ENCODE peak calls at places on chromosome X, in seven cellular contexts. M is Peyer's patch; J is suprapubic skin; E is CD4-positive, CD25-positive, alpha-beta regulatory T cell; V is ascending aorta; I is ovary; K is testis. R is an unnamed sample.

GRCh38 chrX:95318882-95319281 is 1365.8 kb upstream of the DIAPH2 start:
- DNase-seq in M (no peak), J (no peak), E (no peak), V (no peak), I (no peak), K (no peak), R (no peak)

GRCh38 chrX:85084770-85085393 is 81.2 kb downstream of the APOOL start:
- DNase-seq in M (no peak), J (no peak), E (no peak), V (no peak), I (no peak), K (peak; percentile 37), R (no peak)

GRCh38 chrX:14963447-14964236 is 90.4 kb downstream of the MOSPD2 start:
- DNase-seq in M (no peak), J (no peak), E (no peak), V (no peak), I (no peak), K (no peak), R (no peak)

GRCh38 chrX:107825698-107826285 is at the start of gene MID2:
- DNase-seq in M (peak; percentile 54), J (peak; percentile 79), E (peak; percentile 7), V (peak; percentile 75), I (peak; percentile 60), K (peak; percentile 80), R (peak; percentile 77)

GRCh38 chrX:152635941-152636340 is 1.8 kb upstream of the GABRQ start:
- DNase-seq in M (no peak), J (no peak), E (no peak), V (no peak), I (no peak), K (peak; percentile 58), R (no peak)

GRCh38 chrX:54288277-54288676 is 69.6 kb downstream of the WNK3 start:
- DNase-seq in M (no peak), J (no peak), E (no peak), V (no peak), I (no peak), K (no peak), R (no peak)

GRCh38 chrX:109732319-109732779 is 708 bp downstream of the ACSL4 start:
- DNase-seq in M (no peak), J (no peak), E (peak; percentile 9), V (no peak), I (no peak), K (no peak), R (no peak)

GRCh38 chrX:47239898-47240545 is 7.2 kb downstream of the USP11 start:
- DNase-seq in M (no peak), J (no peak), E (no peak), V (peak; percentile 51), I (no peak), K (no peak), R (peak; percentile 52)

GRCh38 chrX:22366166-22366702 is 93.5 kb downstream of the CBLL2 start:
- DNase-seq in M (no peak), J (no peak), E (no peak), V (no peak), I (no peak), K (no peak), R (no peak)

GRCh38 chrX:97363843-97364242 is 480.1 kb downstream of the RPA4 start:
- DNase-seq in M (no peak), J (no peak), E (no peak), V (no peak), I (no peak), K (no peak), R (no peak)

GRCh38 chrX:48794993-48795501 is 6.8 kb upstream of the HDAC6 start:
- DNase-seq in M (no peak), J (no peak), E (no peak), V (no peak), I (no peak), K (no peak), R (no peak)

GRCh38 chrX:21840199-21840557 is 761 bp downstream of the MBTPS2 start:
- DNase-seq in M (no peak), J (no peak), E (no peak), V (no peak), I (no peak), K (no peak), R (no peak)

GRCh38 chrX:54415534-54416350 is 24.5 kb upstream of the TSR2 start:
- DNase-seq in M (no peak), J (no peak), E (no peak), V (no peak), I (no peak), K (no peak), R (no peak)

GRCh38 chrX:70254063-70254400 is 6.0 kb downstream of the P2RY4 start:
- DNase-seq in M (no peak), J (no peak), E (no peak), V (no peak), I (no peak), K (no peak), R (no peak)

GRCh38 chrX:78104447-78105176 is 564 bp downstream of the PGK1 start:
- DNase-seq in M (peak; percentile 49), J (peak; percentile 69), E (peak; percentile 23), V (peak; percentile 74), I (peak; percentile 37), K (peak; percentile 46), R (peak; percentile 80)

GRCh38 chrX:34653811-34654210 is 3.3 kb downstream of the TMEM47 start:
- DNase-seq in M (no peak), J (no peak), E (no peak), V (no peak), I (no peak), K (no peak), R (no peak)

GRCh38 chrX:151825927-151826471 is 86.7 kb upstream of the MAGEA4 start:
- DNase-seq in M (no peak), J (no peak), E (no peak), V (no peak), I (no peak), K (no peak), R (no peak)

GRCh38 chrX:123964155-123964554 is 2.6 kb downstream of the STAG2 start:
- DNase-seq in M (no peak), J (no peak), E (no peak), V (no peak), I (no peak), K (no peak), R (no peak)

GRCh38 chrX:125757794-125758564 is 408.1 kb downstream of the DCAF12L2 start:
- DNase-seq in M (no peak), J (no peak), E (no peak), V (no peak), I (no peak), K (no peak), R (no peak)

GRCh38 chrX:38861489-38861888 is 60.2 kb downstream of the MID1IP1 start:
- DNase-seq in M (no peak), J (no peak), E (no peak), V (no peak), I (no peak), K (no peak), R (no peak)

GRCh38 chrX:1111543-1112300 is 100.7 kb downstream of the CRLF2 start:
- DNase-seq in M (no peak), J (peak; percentile 56), E (no peak), V (peak; percentile 2), I (no peak), K (no peak), R (peak; percentile 17)

GRCh38 chrX:111265506-111265905 is 4.8 kb downstream of the CAPN6 start:
- DNase-seq in M (no peak), J (no peak), E (no peak), V (no peak), I (no peak), K (no peak), R (no peak)

GRCh38 chrX:72280210-72280882 is 3.3 kb upstream of the RPS4X start:
- DNase-seq in M (no peak), J (no peak), E (no peak), V (no peak), I (no peak), K (peak; percentile 28), R (no peak)

GRCh38 chrX:104282326-104282725 is 27.6 kb upstream of the ESX1 start:
- DNase-seq in M (no peak), J (no peak), E (no peak), V (no peak), I (no peak), K (no peak), R (no peak)

GRCh38 chrX:102832661-102833060 is 104.4 kb upstream of the RAB40AL start:
- DNase-seq in M (no peak), J (no peak), E (no peak), V (no peak), I (no peak), K (no peak), R (no peak)

DNA sequence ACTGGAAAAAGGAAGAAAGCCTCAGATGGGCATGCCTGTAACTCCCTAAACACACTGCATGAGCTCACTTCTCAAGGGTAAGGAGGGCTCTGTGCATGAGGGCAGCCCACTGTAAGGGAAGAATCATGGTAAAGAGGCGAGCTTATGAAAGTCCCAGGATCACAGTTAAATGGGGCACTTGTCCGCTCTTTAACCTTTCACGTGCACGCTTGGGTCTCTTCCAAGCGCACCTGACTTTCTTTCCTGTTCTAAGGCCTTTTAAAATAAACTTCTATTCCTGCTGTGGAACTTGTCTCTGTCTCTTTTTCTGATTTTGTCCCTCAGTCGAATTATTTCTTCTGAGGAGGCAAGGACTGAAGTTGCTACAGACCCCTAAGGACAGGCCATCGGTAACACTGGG is 321.7 kb downstream of the PPP1R2C start:
- DNase-seq in M (no peak), J (no peak), E (no peak), V (no peak), I (no peak), K (no peak), R (no peak)
- H3K4me3 ChIP-seq in M (no peak overlapping the region), J (no peak overlapping the region), E (no peak overlapping the region), V (no peak overlapping the region), I (no peak overlapping the region), K (no peak overlapping the region), R (no peak overlapping the region)

GRCh38 chrX:154004315-154004714 is 15.4 kb downstream of the IRAK1 start:
- DNase-seq in M (no peak), J (no peak), E (no peak), V (no peak), I (no peak), K (no peak), R (no peak)
- H3K27ac ChIP-seq in M (no peak overlapping the region), J (no peak overlapping the region), E (no peak overlapping the region), V (no peak overlapping the region), I (no peak overlapping the region), K (no peak overlapping the region), R (no peak overlapping the region)

DNA sequence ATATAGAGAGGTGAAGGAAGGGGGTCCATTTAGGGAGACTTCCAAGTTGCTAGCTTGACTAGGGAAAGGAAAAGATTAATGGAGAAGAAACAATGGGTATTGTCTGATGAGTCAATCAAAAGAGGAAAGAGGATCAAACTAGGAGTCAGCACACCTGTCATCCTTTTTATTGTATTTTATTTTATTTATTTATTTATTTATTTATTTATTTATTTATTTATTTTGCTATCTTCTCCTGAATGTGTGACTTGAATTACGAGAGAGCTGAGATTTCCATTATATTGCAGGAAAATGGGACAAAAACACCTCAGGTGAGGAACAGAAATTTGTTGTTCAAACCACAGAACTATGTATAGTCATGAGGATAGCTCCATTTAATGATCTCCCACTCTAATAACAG is 58.9 kb downstream of the NUDT11 start:
- DNase-seq in M (no peak), J (no peak), E (no peak), V (no peak), I (no peak), K (no peak), R (no peak)
- H3K4me3 ChIP-seq in M (no peak overlapping the region), J (no peak overlapping the region), E (no peak overlapping the region), V (no peak overlapping the region), I (no peak overlapping the region), K (no peak overlapping the region), R (no peak overlapping the region)

DNA sequence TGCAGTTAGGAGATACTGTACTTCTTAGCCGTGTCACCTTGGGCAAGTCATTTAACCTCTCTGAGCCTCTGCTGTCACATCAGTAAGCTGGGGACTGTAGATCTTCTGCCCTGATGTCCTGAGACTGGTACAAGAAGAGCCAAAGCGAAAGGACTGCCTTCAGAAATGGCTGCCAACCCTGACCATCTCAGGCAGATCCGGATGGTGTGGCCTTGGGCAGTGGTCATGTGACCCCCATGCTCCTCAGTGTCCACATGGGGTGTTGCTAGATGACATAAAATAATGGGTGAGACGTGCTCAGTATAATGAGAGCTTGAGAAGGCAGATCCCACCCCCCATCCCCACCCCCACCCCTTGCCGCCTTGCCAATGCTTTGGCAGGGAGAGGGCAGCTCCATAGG is 60.4 kb upstream of the MTM1 start:
- DNase-seq in M (no peak), J (no peak), E (no peak), V (no peak), I (no peak), K (no peak), R (no peak)
- H3K27ac ChIP-seq in M (peak overlapping the region; percentile 36), J (peak overlapping the region; percentile 77), E (no peak overlapping the region), V (peak overlapping the region; percentile 66), I (peak overlapping the region; percentile 90), K (peak overlapping the region; percentile 77), R (peak overlapping the region; percentile 70)